ENCODE peak calls at places on chromosomes 13 and 19, in five cellular contexts. I, B, D, G and U are unnamed samples.

GRCh38 chr13:94494021-94494420 is 14.5 kb upstream of the DCT start:
- DNase-seq in I (no peak), B (no peak), D (no peak), G (no peak), U (no peak)

GRCh38 chr19:13149628-13150186 is 468 bp downstream of the STX10 start:
- DNase-seq in I (peak), B (peak), D (no peak), G (peak), U (peak)

GRCh38 chr13:99997702-99998219 is 16.2 kb downstream of the ZIC2 start:
- DNase-seq in I (no peak), B (no peak), D (no peak), G (no peak), U (no peak)

GRCh38 chr13:62033932-62034331 is 618.3 kb upstream of the PCDH20 start:
- DNase-seq in I (no peak), B (no peak), D (no peak), G (no peak), U (no peak)

GRCh38 chr13:35485451-35485850 is 9.0 kb upstream of the MAB21L1 start:
- DNase-seq in I (no peak), B (no peak), D (no peak), G (no peak), U (no peak)

GRCh38 chr19:4504874-4505569 is 13.3 kb downstream of the PLIN4 start:
- DNase-seq in I (no peak), B (no peak), D (no peak), G (no peak), U (no peak)

GRCh38 chr19:18488403-18488723 is 33.5 kb downstream of the ELL start:
- DNase-seq in I (no peak), B (no peak), D (no peak), G (no peak), U (no peak)

GRCh38 chr13:47594833-47595232 is 406.2 kb downstream of the SUCLA2 start:
- DNase-seq in I (peak), B (peak), D (peak), G (no peak), U (no peak)

GRCh38 chr13:87355451-87355850 is 315.7 kb upstream of the SLITRK5 start:
- DNase-seq in I (no peak), B (no peak), D (no peak), G (no peak), U (no peak)

GRCh38 chr19:32874605-32875004 is 5.0 kb upstream of the SLC7A9 start:
- DNase-seq in I (no peak), B (no peak), D (no peak), G (no peak), U (no peak)

GRCh38 chr19:900302-901111 is 7.2 kb downstream of the RNU6-9 start:
- DNase-seq in I (no peak), B (peak), D (no peak), G (no peak), U (peak)

GRCh38 chr13:27806744-27807387 is 14.6 kb downstream of the GSX1 start:
- DNase-seq in I (no peak), B (peak), D (no peak), G (no peak), U (no peak)

GRCh38 chr19:41917676-41918075 is 10.6 kb downstream of the ERFL start:
- DNase-seq in I (no peak), B (no peak), D (no peak), G (no peak), U (no peak)

GRCh38 chr19:29188704-29189375 is 24.1 kb downstream of the UQCRFS1 start:
- DNase-seq in I (no peak), B (no peak), D (no peak), G (no peak), U (no peak)

GRCh38 chr13:64078480-64078936 is 2662.9 kb upstream of the PCDH20 start:
- DNase-seq in I (no peak), B (no peak), D (no peak), G (no peak), U (no peak)

GRCh38 chr13:102825921-102826706 is 19.7 kb upstream of the ERCC5 start:
- DNase-seq in I (peak), B (no peak), D (no peak), G (no peak), U (peak)

GRCh38 chr19:14318873-14319272 is 62.4 kb upstream of the ADGRE5 start:
- DNase-seq in I (no peak), B (peak), D (no peak), G (no peak), U (peak)

GRCh38 chr19:39409886-39410619 is 2.4 kb upstream of the PLEKHG2 start:
- DNase-seq in I (peak), B (no peak), D (no peak), G (no peak), U (peak)

GRCh38 chr13:70623260-70623659 is 515.0 kb upstream of the KLHL1 start:
- DNase-seq in I (peak), B (no peak), D (no peak), G (no peak), U (no peak)

GRCh38 chr13:73767747-73768315 is 366.4 kb downstream of the KLF12 start:
- DNase-seq in I (no peak), B (no peak), D (no peak), G (no peak), U (peak)

GRCh38 chr13:34070544-34071303 is 252.8 kb downstream of the RFC3 start:
- DNase-seq in I (no peak), B (no peak), D (no peak), G (no peak), U (no peak)

GRCh38 chr19:44072543-44073401 is 813 bp downstream of the ZNF284 start:
- DNase-seq in I (peak), B (no peak), D (no peak), G (no peak), U (peak)

GRCh38 chr19:7526093-7526929 is 3.9 kb downstream of the MCOLN1 start:
- DNase-seq in I (no peak), B (no peak), D (no peak), G (no peak), U (no peak)

GRCh38 chr13:108218044-108218974 is at the start of gene ABHD13:
- DNase-seq in I (peak), B (peak), D (peak), G (peak), U (peak)

GRCh38 chr13:100306042-100306441 is 217.1 kb downstream of the PCCA start:
- DNase-seq in I (no peak), B (no peak), D (no peak), G (no peak), U (no peak)

GRCh38 chr19:13169769-13170168 is 19.6 kb downstream of the IER2 start:
- DNase-seq in I (peak), B (no peak), D (no peak), G (no peak), U (peak)

GRCh38 chr13:112748947-112749346 is 59.1 kb downstream of the ATP11A start:
- DNase-seq in I (no peak), B (no peak), D (no peak), G (no peak), U (no peak)

GRCh38 chr19:15663245-15663644 is 9.6 kb upstream of the CYP4F12 start:
- DNase-seq in I (no peak), B (no peak), D (no peak), G (no peak), U (no peak)

GRCh38 chr19:13428352-13428751 is 77.9 kb downstream of the CACNA1A start:
- DNase-seq in I (no peak), B (peak), D (no peak), G (no peak), U (no peak)

GRCh38 chr13:60112771-60113170 is 51.0 kb downstream of the DIAPH3 start:
- DNase-seq in I (no peak), B (no peak), D (no peak), G (no peak), U (peak)

GRCh38 chr13:27920677-27921420 is 1.0 kb downstream of the PDX1 start:
- DNase-seq in I (peak), B (peak), D (no peak), G (peak), U (no peak)

GRCh38 chr19:29939628-29940027 is 2.4 kb upstream of the URI1 start:
- DNase-seq in I (no peak), B (no peak), D (no peak), G (no peak), U (no peak)

GRCh38 chr13:21546372-21546771 is 57.6 kb downstream of the MICU2 start:
- DNase-seq in I (peak), B (no peak), D (no peak), G (no peak), U (no peak)

GRCh38 chr19:58084596-58085347 is 13.3 kb downstream of the ZSCAN18 start:
- DNase-seq in I (no peak), B (no peak), D (no peak), G (no peak), U (no peak)

GRCh38 chr19:4302238-4302630 is at the start of gene TMIGD2:
- DNase-seq in I (no peak), B (no peak), D (no peak), G (no peak), U (no peak)

GRCh38 chr19:2253106-2254051 is 2.8 kb downstream of the JSRP1 start:
- DNase-seq in I (no peak), B (peak), D (no peak), G (no peak), U (no peak)

GRCh38 chr19:46081928-46082727 is 41.3 kb upstream of the IGFL4 start:
- DNase-seq in I (peak), B (peak), D (no peak), G (peak), U (peak)

GRCh38 chr13:83538636-83539035 is 343.6 kb downstream of the SLITRK1 start:
- DNase-seq in I (no peak), B (no peak), D (no peak), G (no peak), U (no peak)

GRCh38 chr13:29039212-29039611 is 219.1 kb downstream of the MTUS2 start:
- DNase-seq in I (no peak), B (no peak), D (no peak), G (no peak), U (no peak)

DNA sequence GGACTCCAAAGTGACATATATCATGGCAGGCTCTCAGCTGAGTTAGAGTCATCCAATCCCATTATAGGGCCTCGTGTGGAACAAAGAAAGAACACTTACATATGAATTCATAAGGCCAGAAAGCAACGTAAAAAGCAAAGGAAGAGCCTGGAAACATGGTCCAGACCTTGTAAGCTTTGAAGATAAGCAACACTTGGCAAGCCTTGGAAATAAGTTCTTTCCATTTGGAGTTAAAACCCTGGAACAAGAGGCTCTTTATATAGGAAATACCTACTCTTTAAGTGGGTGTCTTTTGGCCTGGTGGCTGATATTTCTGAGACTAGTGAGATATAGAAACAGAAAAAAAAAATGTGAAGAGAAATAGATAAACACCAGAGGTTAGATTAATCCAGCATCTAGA is 49.4 kb downstream of the ZAR1L start:
- DNase-seq in I (no peak), B (no peak), D (no peak), G (no peak), U (no peak)
- H3K4me2 ChIP-seq in I (no peak), B (no peak), D (no peak), G (no peak), U (no peak)

DNA sequence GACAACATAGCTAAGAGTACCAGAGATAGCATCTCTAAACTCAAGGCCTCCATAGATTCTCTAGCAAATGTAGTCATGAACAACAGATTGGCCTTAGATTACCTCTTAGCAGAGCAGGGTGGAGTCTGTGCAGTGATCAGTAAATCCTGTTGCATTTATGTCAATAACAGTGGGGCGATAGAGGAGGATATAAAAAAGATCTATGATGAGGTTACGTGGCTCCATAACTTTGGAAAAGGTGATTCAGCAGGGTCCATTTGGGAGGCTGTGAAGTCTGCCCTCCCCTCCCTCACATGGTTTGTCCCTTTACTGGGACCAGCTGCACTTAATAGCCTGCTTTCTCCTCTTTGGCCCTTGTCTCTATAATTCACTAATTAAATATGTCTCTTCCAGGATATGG is 1.4 kb downstream of the ERVV-1 start:
- DNase-seq in I (no peak), B (no peak), D (no peak), G (no peak), U (no peak)
- H2BK12ac ChIP-seq in I (no peak), B (no peak), D (no peak), G (no peak), U (no peak)

DNA sequence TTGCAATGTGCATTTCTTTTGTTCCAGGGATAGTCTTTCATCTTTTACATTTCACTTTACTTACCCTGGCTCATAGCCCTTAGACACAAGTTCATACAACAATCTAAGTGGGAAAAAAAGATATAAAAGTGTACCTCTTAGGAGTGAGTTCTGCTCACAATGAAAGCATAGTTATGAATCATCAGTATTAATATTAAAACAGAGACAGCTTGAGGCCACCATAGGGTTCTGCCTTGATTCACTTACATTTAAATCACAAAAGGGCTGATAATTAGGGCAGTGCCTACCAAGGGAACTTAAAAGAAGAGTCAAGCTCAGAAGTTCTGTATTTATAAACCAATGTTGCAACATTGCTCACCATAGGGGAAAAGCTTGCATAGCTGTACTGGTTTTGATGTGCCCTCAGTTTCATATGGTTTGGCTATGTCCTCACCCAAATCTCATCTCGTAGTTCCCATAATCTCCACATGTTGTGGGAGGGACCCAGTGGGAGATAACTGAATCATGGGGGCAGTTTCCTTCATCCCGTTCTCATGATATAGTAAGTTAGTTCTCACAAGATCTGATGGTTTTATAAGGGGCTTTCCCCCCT is 73.7 kb downstream of the TNFRSF19 start:
- DNase-seq in I (no peak), B (no peak), D (no peak), G (no peak), U (no peak)
- H3K4ac ChIP-seq in I (no peak), B (no peak), D (no peak), G (no peak), U (no peak)

DNA sequence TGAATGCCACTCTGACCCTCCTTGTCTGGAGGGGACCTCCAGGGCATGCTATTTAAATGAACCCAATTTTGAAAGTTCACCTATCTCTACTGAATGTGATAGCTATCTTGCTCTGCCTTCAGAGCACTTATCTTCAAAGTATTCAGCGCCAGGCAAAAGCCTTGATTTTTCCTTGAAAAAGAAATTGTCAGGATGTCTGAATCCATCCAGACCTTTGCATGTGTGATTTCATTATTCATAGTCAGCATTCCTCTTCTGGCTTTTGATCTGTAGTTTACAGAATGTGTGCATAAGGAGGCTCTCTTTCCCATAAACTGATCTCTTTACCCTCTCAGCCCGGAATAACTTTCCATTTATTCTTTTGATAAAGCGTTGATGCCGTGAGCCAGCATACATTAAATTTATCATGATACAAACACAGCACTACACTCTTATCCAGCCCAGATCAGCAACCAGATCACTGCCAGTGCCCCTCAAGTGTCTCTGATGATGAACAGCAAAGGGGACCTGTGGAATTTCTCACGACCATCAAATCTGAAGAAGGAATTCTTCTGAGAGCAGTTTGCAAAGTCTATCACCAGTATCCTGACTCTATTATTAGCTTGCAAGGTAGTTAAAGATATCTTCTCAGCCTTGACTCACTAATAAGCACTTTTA is 130.8 kb downstream of the DNAJC15 start:
- DNase-seq in I (no peak), B (no peak), D (no peak), G (no peak), U (no peak)
- H3K4me2 ChIP-seq in I (peak), B (no peak), D (no peak), G (no peak), U (peak)

GRCh38 chr13:32472194-32472621 is 44.3 kb upstream of the N4BP2L1 start:
- DNase-seq in I (no peak), B (no peak), D (no peak), G (no peak), U (no peak)

GRCh38 chr13:32476021-32476731 is 48.2 kb upstream of the N4BP2L1 start:
- DNase-seq in I (no peak), B (no peak), D (no peak), G (no peak), U (peak)

GRCh38 chr13:32476892-32477291 is 49.0 kb upstream of the N4BP2L1 start:
- DNase-seq in I (no peak), B (no peak), D (no peak), G (no peak), U (no peak)

GRCh38 chr13:32473650-32474049 is 45.7 kb upstream of the N4BP2L1 start:
- DNase-seq in I (no peak), B (no peak), D (no peak), G (no peak), U (no peak)

DNA sequence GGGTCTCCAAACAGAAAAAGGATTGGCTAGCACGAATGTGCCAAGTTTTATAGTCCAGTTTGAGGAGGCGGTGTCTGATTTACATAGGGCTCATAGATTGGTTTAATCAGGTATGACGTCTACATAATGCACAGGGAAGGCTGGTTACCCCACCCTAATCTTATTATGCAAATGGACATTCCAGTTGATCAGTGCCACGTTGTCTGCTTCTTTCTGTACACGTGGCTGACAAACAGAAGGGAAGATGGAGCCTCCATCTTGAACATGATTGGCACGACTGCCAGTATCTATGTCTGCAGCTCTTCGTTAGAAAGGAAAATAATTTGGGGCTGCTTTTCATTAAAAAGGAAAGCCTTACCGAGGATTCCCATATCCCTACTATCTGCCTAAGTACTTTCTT is 47.5 kb upstream of the N4BP2L1 start:
- DNase-seq in I (no peak), B (no peak), D (no peak), G (no peak), U (no peak)
- H2BK12ac ChIP-seq in I (no peak), B (no peak), D (no peak), G (no peak), U (peak)

DNA sequence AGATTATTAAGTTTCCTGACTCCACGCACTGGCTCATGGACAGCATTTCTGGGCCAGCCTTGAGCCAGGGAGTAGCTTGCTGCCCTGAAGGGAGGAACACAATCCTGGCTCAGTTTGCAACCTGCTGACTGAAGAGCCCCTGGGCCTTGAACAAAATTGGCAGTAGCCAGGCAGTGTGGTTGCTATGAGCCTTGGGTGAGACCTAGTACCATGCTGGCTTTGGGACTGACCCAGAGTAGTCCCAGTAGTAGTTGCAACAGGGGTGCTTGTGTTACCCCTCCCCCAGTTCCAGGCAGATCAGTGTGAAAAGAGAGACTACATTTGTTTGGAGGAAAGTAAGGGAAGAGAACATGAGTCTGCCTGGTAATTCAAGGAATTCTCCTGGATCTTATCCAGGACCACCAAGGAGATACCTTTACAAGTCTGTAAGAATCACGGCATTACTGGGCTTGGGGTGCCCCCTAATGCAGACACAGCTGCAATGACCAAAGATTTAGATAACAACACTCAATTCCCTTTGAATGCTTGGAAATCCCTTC is 22.0 kb downstream of the ITGBL1 start:
- DNase-seq in I (peak), B (peak), D (no peak), G (peak), U (no peak)
- H3K4ac ChIP-seq in I (no peak), B (no peak), D (no peak), G (no peak), U (no peak)